ENCODE peak calls at places on chromosomes 6 and 20, in seven cellular contexts. One of them, this sample, is unnamed.
A peak's percentile ranks its signal among the peaks of the same experiment; 100 is the strongest.

GRCh38 chr6:44024597-44025219 is 102.5 kb downstream of the MRPL14 start:
- DNase-seq in ELR: no peak
- DNase-seq in kidney epithelial cell: no peak
- DNase-seq in WERI-Rb-1: peak; percentile 6
- DNase-seq in iris pigment epithelial cell: no peak
- DNase-seq in fibroblast of the aortic adventitia: no peak
- DNase-seq in GM04504: no peak
- DNase-seq in this sample: no peak

GRCh38 chr20:47720636-47721427 is 64.4 kb downstream of the SULF2 start:
- DNase-seq in ELR: no peak
- DNase-seq in kidney epithelial cell: no peak
- DNase-seq in WERI-Rb-1: no peak
- DNase-seq in iris pigment epithelial cell: peak; percentile 35
- DNase-seq in fibroblast of the aortic adventitia: peak; percentile 52
- DNase-seq in GM04504: peak; percentile 83
- DNase-seq in this sample: no peak

GRCh38 chr6:110217255-110217654 is 37.0 kb downstream of the CDC40 start:
- DNase-seq in ELR: peak; percentile 52
- DNase-seq in kidney epithelial cell: peak; percentile 25
- DNase-seq in WERI-Rb-1: no peak
- DNase-seq in iris pigment epithelial cell: peak; percentile 41
- DNase-seq in fibroblast of the aortic adventitia: no peak
- DNase-seq in GM04504: no peak
- DNase-seq in this sample: no peak

GRCh38 chr6:119148102-119148824 is 69.8 kb upstream of the FAM184A start:
- DNase-seq in ELR: peak; percentile 68
- DNase-seq in kidney epithelial cell: peak; percentile 43
- DNase-seq in WERI-Rb-1: peak; percentile 21
- DNase-seq in iris pigment epithelial cell: peak; percentile 79
- DNase-seq in fibroblast of the aortic adventitia: peak; percentile 97
- DNase-seq in GM04504: peak; percentile 76
- DNase-seq in this sample: peak; percentile 22

GRCh38 chr20:47379433-47380150 is 23.1 kb upstream of the ZMYND8 start:
- DNase-seq in ELR: peak; percentile 90
- DNase-seq in kidney epithelial cell: no peak
- DNase-seq in WERI-Rb-1: no peak
- DNase-seq in iris pigment epithelial cell: peak; percentile 97
- DNase-seq in fibroblast of the aortic adventitia: peak; percentile 76
- DNase-seq in GM04504: no peak
- DNase-seq in this sample: no peak

GRCh38 chr6:24646771-24647170 is 780 bp upstream of the KIAA0319 start:
- DNase-seq in ELR: peak; percentile 68
- DNase-seq in kidney epithelial cell: peak; percentile 9
- DNase-seq in WERI-Rb-1: no peak
- DNase-seq in iris pigment epithelial cell: peak; percentile 39
- DNase-seq in fibroblast of the aortic adventitia: no peak
- DNase-seq in GM04504: no peak
- DNase-seq in this sample: no peak

GRCh38 chr6:77030929-77031674 is 432.2 kb downstream of the HTR1B start:
- DNase-seq in ELR: peak; percentile 50
- DNase-seq in kidney epithelial cell: peak; percentile 37
- DNase-seq in WERI-Rb-1: no peak
- DNase-seq in iris pigment epithelial cell: peak; percentile 86
- DNase-seq in fibroblast of the aortic adventitia: no peak
- DNase-seq in GM04504: no peak
- DNase-seq in this sample: no peak

GRCh38 chr6:139250296-139251274 is 41.2 kb downstream of the TXLNB start:
- DNase-seq in ELR: peak; percentile 63
- DNase-seq in kidney epithelial cell: no peak
- DNase-seq in WERI-Rb-1: peak; percentile 70
- DNase-seq in iris pigment epithelial cell: peak; percentile 71
- DNase-seq in fibroblast of the aortic adventitia: peak; percentile 41
- DNase-seq in GM04504: no peak
- DNase-seq in this sample: peak; percentile 52

GRCh38 chr20:61765871-61766654 is 299.6 kb downstream of the TAF4 start:
- DNase-seq in ELR: no peak
- DNase-seq in kidney epithelial cell: no peak
- DNase-seq in WERI-Rb-1: no peak
- DNase-seq in iris pigment epithelial cell: no peak
- DNase-seq in fibroblast of the aortic adventitia: no peak
- DNase-seq in GM04504: no peak
- DNase-seq in this sample: no peak

GRCh38 chr6:19714415-19715165 is 122.6 kb upstream of the ID4 start:
- DNase-seq in ELR: no peak
- DNase-seq in kidney epithelial cell: no peak
- DNase-seq in WERI-Rb-1: no peak
- DNase-seq in iris pigment epithelial cell: no peak
- DNase-seq in fibroblast of the aortic adventitia: no peak
- DNase-seq in GM04504: no peak
- DNase-seq in this sample: no peak

GRCh38 chr6:41562633-41562975 is 16.4 kb downstream of the FOXP4 start:
- DNase-seq in ELR: no peak
- DNase-seq in kidney epithelial cell: no peak
- DNase-seq in WERI-Rb-1: no peak
- DNase-seq in iris pigment epithelial cell: no peak
- DNase-seq in fibroblast of the aortic adventitia: no peak
- DNase-seq in GM04504: no peak
- DNase-seq in this sample: no peak

GRCh38 chr20:51366155-51366886 is 176.2 kb downstream of the NFATC2 start:
- DNase-seq in ELR: peak; percentile 100
- DNase-seq in kidney epithelial cell: peak; percentile 96
- DNase-seq in WERI-Rb-1: no peak
- DNase-seq in iris pigment epithelial cell: peak; percentile 100
- DNase-seq in fibroblast of the aortic adventitia: peak; percentile 99
- DNase-seq in GM04504: peak; percentile 100
- DNase-seq in this sample: no peak

GRCh38 chr6:150599199-150600002 is at the start of gene PLEKHG1:
- DNase-seq in ELR: peak; percentile 15
- DNase-seq in kidney epithelial cell: no peak
- DNase-seq in WERI-Rb-1: peak; percentile 43
- DNase-seq in iris pigment epithelial cell: peak; percentile 54
- DNase-seq in fibroblast of the aortic adventitia: peak; percentile 36
- DNase-seq in GM04504: no peak
- DNase-seq in this sample: peak; percentile 63

GRCh38 chr6:28927856-28928255 is 4.1 kb upstream of the TRIM27 start:
- DNase-seq in ELR: no peak
- DNase-seq in kidney epithelial cell: no peak
- DNase-seq in WERI-Rb-1: no peak
- DNase-seq in iris pigment epithelial cell: no peak
- DNase-seq in fibroblast of the aortic adventitia: no peak
- DNase-seq in GM04504: no peak
- DNase-seq in this sample: no peak

GRCh38 chr6:56914791-56915658 is 39.9 kb upstream of the BEND6 start:
- DNase-seq in ELR: no peak
- DNase-seq in kidney epithelial cell: no peak
- DNase-seq in WERI-Rb-1: no peak
- DNase-seq in iris pigment epithelial cell: no peak
- DNase-seq in fibroblast of the aortic adventitia: no peak
- DNase-seq in GM04504: no peak
- DNase-seq in this sample: no peak

GRCh38 chr20:17995967-17996819 is 27.4 kb downstream of the MGME1 start:
- DNase-seq in ELR: peak; percentile 77
- DNase-seq in kidney epithelial cell: no peak
- DNase-seq in WERI-Rb-1: no peak
- DNase-seq in iris pigment epithelial cell: peak; percentile 63
- DNase-seq in fibroblast of the aortic adventitia: peak; percentile 86
- DNase-seq in GM04504: peak; percentile 52
- DNase-seq in this sample: no peak

GRCh38 chr6:125869427-125869826 is 78.7 kb downstream of the NCOA7 start:
- DNase-seq in ELR: no peak
- DNase-seq in kidney epithelial cell: no peak
- DNase-seq in WERI-Rb-1: peak; percentile 10
- DNase-seq in iris pigment epithelial cell: no peak
- DNase-seq in fibroblast of the aortic adventitia: no peak
- DNase-seq in GM04504: no peak
- DNase-seq in this sample: no peak

GRCh38 chr6:150267686-150268561 is 100.9 kb upstream of the IYD start:
- DNase-seq in ELR: peak; percentile 76
- DNase-seq in kidney epithelial cell: no peak
- DNase-seq in WERI-Rb-1: peak; percentile 82
- DNase-seq in iris pigment epithelial cell: peak; percentile 80
- DNase-seq in fibroblast of the aortic adventitia: peak; percentile 37
- DNase-seq in GM04504: peak; percentile 48
- DNase-seq in this sample: no peak

GRCh38 chr20:47821481-47822100 is 36.3 kb upstream of the SULF2 start:
- DNase-seq in ELR: peak; percentile 40
- DNase-seq in kidney epithelial cell: peak; percentile 75
- DNase-seq in WERI-Rb-1: no peak
- DNase-seq in iris pigment epithelial cell: no peak
- DNase-seq in fibroblast of the aortic adventitia: no peak
- DNase-seq in GM04504: no peak
- DNase-seq in this sample: no peak

GRCh38 chr6:170347975-170348374 is 41.4 kb downstream of the FAM120B start:
- DNase-seq in ELR: no peak
- DNase-seq in kidney epithelial cell: no peak
- DNase-seq in WERI-Rb-1: no peak
- DNase-seq in iris pigment epithelial cell: no peak
- DNase-seq in fibroblast of the aortic adventitia: no peak
- DNase-seq in GM04504: no peak
- DNase-seq in this sample: no peak

GRCh38 chr6:167119680-167120556 is 3.0 kb upstream of the CCR6 start:
- DNase-seq in ELR: no peak
- DNase-seq in kidney epithelial cell: no peak
- DNase-seq in WERI-Rb-1: no peak
- DNase-seq in iris pigment epithelial cell: no peak
- DNase-seq in fibroblast of the aortic adventitia: no peak
- DNase-seq in GM04504: no peak
- DNase-seq in this sample: no peak

GRCh38 chr20:44326391-44327159 is 10.3 kb upstream of the R3HDML start:
- DNase-seq in ELR: no peak
- DNase-seq in kidney epithelial cell: no peak
- DNase-seq in WERI-Rb-1: no peak
- DNase-seq in iris pigment epithelial cell: no peak
- DNase-seq in fibroblast of the aortic adventitia: no peak
- DNase-seq in GM04504: no peak
- DNase-seq in this sample: no peak

GRCh38 chr6:148364056-148364844 is 21.6 kb downstream of the SASH1 start:
- DNase-seq in ELR: peak; percentile 96
- DNase-seq in kidney epithelial cell: no peak
- DNase-seq in WERI-Rb-1: no peak
- DNase-seq in iris pigment epithelial cell: peak; percentile 88
- DNase-seq in fibroblast of the aortic adventitia: peak; percentile 74
- DNase-seq in GM04504: peak; percentile 70
- DNase-seq in this sample: no peak

GRCh38 chr6:148595550-148595949 is 151.3 kb upstream of the UST start:
- DNase-seq in ELR: no peak
- DNase-seq in kidney epithelial cell: no peak
- DNase-seq in WERI-Rb-1: no peak
- DNase-seq in iris pigment epithelial cell: no peak
- DNase-seq in fibroblast of the aortic adventitia: peak; percentile 18
- DNase-seq in GM04504: no peak
- DNase-seq in this sample: no peak

GRCh38 chr6:27890351-27891299 is 21.6 kb downstream of the OR2B2 start:
- DNase-seq in ELR: peak; percentile 96
- DNase-seq in kidney epithelial cell: peak; percentile 90
- DNase-seq in WERI-Rb-1: peak; percentile 72
- DNase-seq in iris pigment epithelial cell: peak; percentile 95
- DNase-seq in fibroblast of the aortic adventitia: peak; percentile 97
- DNase-seq in GM04504: peak; percentile 85
- DNase-seq in this sample: peak; percentile 57

GRCh38 chr20:12875510-12875909 is 133.3 kb upstream of the SPTLC3 start:
- DNase-seq in ELR: no peak
- DNase-seq in kidney epithelial cell: no peak
- DNase-seq in WERI-Rb-1: peak; percentile 26
- DNase-seq in iris pigment epithelial cell: no peak
- DNase-seq in fibroblast of the aortic adventitia: no peak
- DNase-seq in GM04504: no peak
- DNase-seq in this sample: no peak

GRCh38 chr6:160142115-160142715 is 20.6 kb downstream of the SLC22A1 start:
- DNase-seq in ELR: no peak
- DNase-seq in kidney epithelial cell: no peak
- DNase-seq in WERI-Rb-1: no peak
- DNase-seq in iris pigment epithelial cell: no peak
- DNase-seq in fibroblast of the aortic adventitia: no peak
- DNase-seq in GM04504: no peak
- DNase-seq in this sample: no peak

This sample was measured in neural crest cell.